ENCODE peak calls at places on chromosomes 6 and 20, in six cellular contexts. T is prostate gland, C is lower leg skin, F is HepG2, S is A549, W is astrocyte of the spinal cord. B is an unnamed sample.

GRCh38 chr6:16302721-16303552 is 64.5 kb downstream of the GMPR start:
- DNase-seq in T (peak), C (no peak), F (peak), S (no peak), W (no peak), B (no peak)

GRCh38 chr20:47336013-47336754 is 20.3 kb downstream of the ZMYND8 start:
- DNase-seq in T (no peak), C (no peak), F (no peak), S (no peak), W (peak), B (no peak)

GRCh38 chr6:112253842-112254816 is at the start of gene LAMA4:
- DNase-seq in T (no peak), C (no peak), F (no peak), S (peak), W (peak), B (peak)

GRCh38 chr20:38604873-38605303 is 3.3 kb downstream of the ARHGAP40 start:
- DNase-seq in T (peak), C (no peak), F (peak), S (peak), W (peak), B (no peak)

GRCh38 chr6:582370-582769 is 74.5 kb downstream of the HUS1B start:
- DNase-seq in T (no peak), C (no peak), F (peak), S (no peak), W (peak), B (no peak)

GRCh38 chr6:159716247-159717086 is 10.8 kb upstream of the WTAP start:
- DNase-seq in T (peak), C (peak), F (no peak), S (no peak), W (peak), B (no peak)

GRCh38 chr6:154408906-154409500 is 52.4 kb upstream of the IPCEF1 start:
- DNase-seq in T (no peak), C (no peak), F (no peak), S (peak), W (peak), B (no peak)

GRCh38 chr6:5315883-5316282 is 54.6 kb downstream of the FARS2 start:
- DNase-seq in T (no peak), C (no peak), F (no peak), S (no peak), W (no peak), B (no peak)

GRCh38 chr20:46572181-46572580 is 21.7 kb upstream of the OCSTAMP start:
- DNase-seq in T (no peak), C (no peak), F (no peak), S (no peak), W (no peak), B (no peak)

GRCh38 chr6:157335829-157336228 is 12.5 kb upstream of the TMEM242 start:
- DNase-seq in T (no peak), C (no peak), F (no peak), S (no peak), W (no peak), B (no peak)

GRCh38 chr20:24814556-24815195 is 134.4 kb upstream of the CST7 start:
- DNase-seq in T (no peak), C (no peak), F (no peak), S (no peak), W (no peak), B (no peak)

GRCh38 chr6:156883497-156884252 is 106.5 kb downstream of the ARID1B start:
- DNase-seq in T (peak), C (no peak), F (no peak), S (no peak), W (no peak), B (no peak)

GRCh38 chr6:31663961-31664789 is 622 bp downstream of the GPANK1 start:
- DNase-seq in T (no peak), C (peak), F (no peak), S (no peak), W (peak), B (no peak)

GRCh38 chr20:56094228-56094627 is 88.9 kb upstream of the CBLN4 start:
- DNase-seq in T (no peak), C (no peak), F (no peak), S (no peak), W (no peak), B (no peak)

GRCh38 chr20:6169251-6169650 is 46.4 kb upstream of the FERMT1 start:
- DNase-seq in T (no peak), C (no peak), F (peak), S (no peak), W (peak), B (no peak)

GRCh38 chr20:62652051-62652893 is 10.0 kb downstream of the SLCO4A1 start:
- DNase-seq in T (peak), C (peak), F (peak), S (peak), W (peak), B (no peak)

GRCh38 chr6:52371656-52372151 is 9.8 kb downstream of the PAQR8 start:
- DNase-seq in T (no peak), C (no peak), F (peak), S (no peak), W (peak), B (no peak)

GRCh38 chr20:43975096-43975768 is 60.6 kb downstream of the TOX2 start:
- DNase-seq in T (no peak), C (no peak), F (no peak), S (peak), W (peak), B (no peak)

GRCh38 chr6:29376003-29376402 is 912 bp upstream of the OR12D3 start:
- DNase-seq in T (no peak), C (no peak), F (peak), S (no peak), W (no peak), B (no peak)
- TF ChIP-seq CTCF in T (no peak), C (no peak), F (peak), S (no peak), W (no peak), B (peak)

GRCh38 chr6:153216789-153217188 is 85.7 kb upstream of the RGS17 start:
- DNase-seq in T (no peak), C (no peak), F (no peak), S (no peak), W (no peak), B (no peak)
- TF ChIP-seq CTCF in T (no peak), C (no peak), F (no peak), S (no peak), W (no peak), B (no peak)

DNA sequence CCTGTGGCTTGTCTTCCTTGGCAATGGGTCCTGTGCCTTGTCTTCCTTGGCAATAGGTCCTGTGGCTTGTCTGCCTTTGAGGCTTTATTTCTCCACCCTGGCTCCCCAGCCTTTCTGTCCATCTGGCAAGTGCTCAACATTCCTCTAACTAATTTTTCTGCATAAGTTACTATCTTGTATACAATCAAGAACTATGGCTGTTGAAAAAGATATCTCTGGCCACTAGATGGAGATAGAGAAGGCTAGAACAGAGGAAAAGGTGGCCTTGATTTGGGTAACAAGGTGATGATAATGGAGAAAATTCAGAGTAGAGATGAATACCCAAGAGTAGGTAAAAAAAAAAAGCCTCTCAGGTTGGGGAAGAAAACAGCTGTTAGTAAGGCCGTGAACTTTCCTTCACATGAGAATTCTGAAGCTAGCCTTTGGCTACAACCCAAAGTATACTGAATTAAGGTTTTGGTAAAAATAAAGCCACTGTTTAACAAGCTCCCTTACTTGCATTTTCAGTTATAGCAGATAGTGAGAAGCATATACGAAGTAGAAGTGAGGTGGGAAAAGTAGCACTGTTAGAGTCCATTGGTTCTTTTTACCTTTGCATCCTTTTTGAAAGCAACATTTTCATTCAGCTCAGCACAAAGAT is 505.0 kb downstream of the DOK5 start:
- DNase-seq in T (no peak), C (no peak), F (no peak), S (no peak), W (peak), B (no peak)
- TF ChIP-seq CTCF in T (peak), C (no peak), F (peak), S (peak), W (peak), B (peak)

GRCh38 chr20:51027396-51027795 is 4.5 kb upstream of the KCNG1 start:
- DNase-seq in T (no peak), C (no peak), F (no peak), S (no peak), W (no peak), B (no peak)
- TF ChIP-seq CTCF in T (no peak), C (no peak), F (no peak), S (no peak), W (no peak), B (no peak)

GRCh38 chr6:117602151-117602898 is at the start of gene GOPC:
- DNase-seq in T (peak), C (peak), F (peak), S (peak), W (peak), B (peak)
- TF ChIP-seq CTCF in T (no peak), C (no peak), F (peak), S (no peak), W (peak), B (peak)